ENCODE peak calls at places on chromosomes 12 and 14, in seven cellular contexts. P is astrocyte, Y is cardiac muscle cell, N is neural progenitor cell, T is pancreas, Z is body of pancreas, M is HepG2. V is an unnamed sample. For H3K9me3, the result is how much of the 10 kb centered on the place peaks cover.

GRCh38 chr14:50397461-50398196 is 948 bp upstream of the CDKL1 start:
- DNase-seq in P (no peak), Y (no peak), N (peak), T (peak), Z (peak), M (peak), V (no peak)

GRCh38 chr12:87827638-87828264 is 201.4 kb downstream of the C12orf50 start:
- DNase-seq in P (peak), Y (peak), N (no peak), T (no peak), Z (no peak), M (no peak), V (no peak)

GRCh38 chr14:67882973-67883372 is 63.4 kb downstream of the RAD51B start:
- DNase-seq in P (no peak), Y (no peak), N (no peak), T (no peak), Z (peak), M (no peak), V (no peak)

GRCh38 chr12:6539276-6540134 is 5.2 kb downstream of the GAPDH start:
- DNase-seq in P (no peak), Y (no peak), N (peak), T (no peak), Z (no peak), M (no peak), V (no peak)

GRCh38 chr12:56645201-56645716 is 525 bp downstream of the ATP5F1B start:
- DNase-seq in P (no peak), Y (peak), N (peak), T (no peak), Z (peak), M (no peak), V (no peak)

GRCh38 chr14:74065746-74066575 is 18.3 kb downstream of the ALDH6A1 start:
- DNase-seq in P (peak), Y (peak), N (no peak), T (no peak), Z (no peak), M (no peak), V (no peak)

GRCh38 chr14:68199465-68200145 is 380.0 kb downstream of the RAD51B start:
- DNase-seq in P (peak), Y (peak), N (peak), T (no peak), Z (peak), M (no peak), V (no peak)

GRCh38 chr12:117098361-117099217 is 627 bp downstream of the TESC start:
- DNase-seq in P (no peak), Y (no peak), N (peak), T (peak), Z (peak), M (no peak), V (no peak)

GRCh38 chr12:74890237-74890599 is 319.4 kb downstream of the KCNC2 start:
- DNase-seq in P (peak), Y (peak), N (no peak), T (no peak), Z (peak), M (peak), V (no peak)

GRCh38 chr12:122721057-122721545 is 4.5 kb upstream of the HCAR3 start:
- DNase-seq in P (peak), Y (no peak), N (no peak), T (no peak), Z (no peak), M (peak), V (no peak)

GRCh38 chr14:99168330-99168729 is 103.7 kb downstream of the BCL11B start:
- DNase-seq in P (no peak), Y (no peak), N (no peak), T (no peak), Z (no peak), M (no peak), V (no peak)

GRCh38 chr12:93080994-93081809 is 152.1 kb upstream of the EEA1 start:
- DNase-seq in P (peak), Y (peak), N (peak), T (no peak), Z (no peak), M (peak), V (no peak)

GRCh38 chr12:50174971-50175715 is 8.0 kb upstream of the CERS5 start:
- DNase-seq in P (peak), Y (peak), N (peak), T (no peak), Z (peak), M (peak), V (no peak)

GRCh38 chr14:36647827-36648753 is 13.6 kb upstream of the PAX9 start:
- DNase-seq in P (peak), Y (peak), N (peak), T (peak), Z (no peak), M (peak), V (no peak)

GRCh38 chr12:47551426-47551851 is 154.4 kb downstream of the RPAP3 start:
- DNase-seq in P (peak), Y (peak), N (no peak), T (no peak), Z (peak), M (no peak), V (no peak)

GRCh38 chr12:78671295-78671694 is 193.3 kb upstream of the SYT1 start:
- DNase-seq in P (peak), Y (peak), N (no peak), T (no peak), Z (no peak), M (no peak), V (no peak)

GRCh38 chr12:57240926-57241555 is 9.9 kb downstream of the STAC3 start:
- DNase-seq in P (no peak), Y (no peak), N (peak), T (no peak), Z (no peak), M (no peak), V (no peak)

GRCh38 chr12:131872154-131873046 is 22.0 kb upstream of the ULK1 start:
- DNase-seq in P (peak), Y (peak), N (no peak), T (no peak), Z (no peak), M (no peak), V (no peak)

GRCh38 chr14:72573725-72574426 is 320.0 kb downstream of the DPF3 start:
- DNase-seq in P (no peak), Y (no peak), N (no peak), T (peak), Z (peak), M (no peak), V (no peak)

GRCh38 chr14:41615011-41615595 is 8.4 kb downstream of the LRFN5 start:
- DNase-seq in P (peak), Y (no peak), N (no peak), T (no peak), Z (no peak), M (no peak), V (no peak)

GRCh38 chr14:97196336-97196735 is 399.2 kb downstream of the VRK1 start:
- DNase-seq in P (no peak), Y (no peak), N (no peak), T (no peak), Z (no peak), M (no peak), V (no peak)

GRCh38 chr12:10722502-10722904 is 620 bp downstream of the YBX3 start:
- DNase-seq in P (peak), Y (peak), N (peak), T (peak), Z (peak), M (peak), V (peak)

GRCh38 chr12:123897221-123897620 is 75.4 kb downstream of the CCDC92 start:
- DNase-seq in P (peak), Y (peak), N (no peak), T (no peak), Z (no peak), M (no peak), V (no peak)

GRCh38 chr12:55780695-55781094 is 36.8 kb downstream of the SARNP start:
- DNase-seq in P (peak), Y (peak), N (no peak), T (no peak), Z (no peak), M (no peak), V (no peak)

GRCh38 chr12:3523058-3523457 is 32.1 kb downstream of the PRMT8 start:
- DNase-seq in P (no peak), Y (no peak), N (no peak), T (no peak), Z (no peak), M (no peak), V (no peak)

GRCh38 chr14:95993768-95994592 is 45.2 kb upstream of the C14orf132 start:
- DNase-seq in P (peak), Y (peak), N (peak), T (no peak), Z (peak), M (peak), V (no peak)

GRCh38 chr14:68916358-68916757 is 62.7 kb downstream of the ACTN1 start:
- DNase-seq in P (no peak), Y (no peak), N (no peak), T (no peak), Z (no peak), M (no peak), V (no peak)

GRCh38 chr12:115158816-115159215 is 474.8 kb upstream of the TBX3 start:
- DNase-seq in P (peak), Y (peak), N (no peak), T (no peak), Z (no peak), M (no peak), V (no peak)

GRCh38 chr12:71664411-71665108 is 459 bp downstream of the THAP2 start:
- DNase-seq in P (peak), Y (peak), N (no peak), T (no peak), Z (no peak), M (no peak), V (no peak)

GRCh38 chr14:50333010-50333409 is 20.9 kb downstream of the DMAC2L start:
- DNase-seq in P (peak), Y (peak), N (no peak), T (no peak), Z (peak), M (no peak), V (no peak)

GRCh38 chr12:78470354-78471195 is 394.0 kb upstream of the SYT1 start:
- DNase-seq in P (peak), Y (peak), N (peak), T (no peak), Z (peak), M (peak), V (no peak)

GRCh38 chr14:82070040-82070439 is 536.4 kb upstream of the SEL1L start:
- DNase-seq in P (no peak), Y (no peak), N (no peak), T (no peak), Z (no peak), M (no peak), V (no peak)

DNA sequence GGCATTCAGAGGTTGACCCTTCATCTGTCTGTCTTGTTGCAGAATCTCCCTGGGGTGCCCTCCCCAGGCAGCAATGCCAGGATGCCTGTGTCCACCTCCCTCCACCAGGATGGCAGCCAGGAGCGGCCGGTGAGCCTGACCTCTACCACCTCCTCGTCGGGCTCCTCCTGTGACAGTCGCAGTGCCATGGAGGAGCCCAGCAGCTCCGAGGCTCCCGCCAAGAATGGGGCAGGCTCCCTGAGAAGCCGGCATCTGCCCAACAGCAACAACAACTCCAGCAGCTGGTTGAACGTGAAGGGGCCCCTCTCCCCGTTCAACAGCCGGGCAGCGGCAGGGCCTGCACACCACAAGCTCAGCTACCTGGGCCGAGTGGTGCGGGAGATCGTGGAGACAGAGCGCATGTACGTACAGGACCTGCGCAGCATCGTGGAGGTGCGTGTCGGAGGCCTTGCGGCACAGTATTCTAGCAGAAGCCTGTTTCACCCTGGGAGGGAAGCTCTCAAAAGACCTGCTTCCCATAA is 23.4 kb downstream of the PLEKHG3 start:
- DNase-seq in P (no peak), Y (no peak), N (no peak), T (peak), Z (peak), M (no peak), V (no peak)
- H3K27ac ChIP-seq in P (no peak), Y (no peak), N (no peak), T (no peak), Z (peak), M (no peak), V (no peak)

GRCh38 chr12:22700126-22700525 is 75.2 kb downstream of the ETNK1 start:
- DNase-seq in P (peak), Y (peak), N (no peak), T (no peak), Z (no peak), M (no peak), V (no peak)
- TF ChIP-seq CTCF in P (no peak), Y (no peak), N (no peak), T (no peak), Z (no peak), M (no peak), V (no peak)

GRCh38 chr12:104304261-104305004 is 894 bp downstream of the EID3 start:
- DNase-seq in P (no peak), Y (peak), N (no peak), T (no peak), Z (no peak), M (no peak), V (no peak)
- H3K9me3 ChIP-seq in P (under half), Y (under half), N (under half), T (under half), Z (under half), M (under half), V (under half)

DNA sequence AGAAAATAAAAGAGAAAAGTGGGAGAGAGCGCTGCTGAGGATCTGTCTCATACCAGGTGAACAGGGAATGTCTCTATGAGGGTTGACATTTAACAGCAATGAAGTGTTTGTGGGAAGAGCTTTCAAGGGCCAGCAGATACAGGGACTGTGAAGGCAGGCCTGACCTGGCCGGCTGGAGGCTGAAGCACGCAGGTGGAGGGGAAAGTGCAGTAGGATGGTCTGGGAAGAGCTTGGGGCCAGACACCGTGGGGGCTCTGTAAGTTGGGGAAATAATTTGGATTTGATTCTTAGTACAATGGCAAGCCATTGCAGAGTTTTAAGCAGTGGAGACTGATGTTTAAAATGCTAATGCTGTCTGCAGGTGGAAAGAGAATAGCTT is 23.8 kb upstream of the DHRS2 start:
- DNase-seq in P (no peak), Y (no peak), N (no peak), T (no peak), Z (no peak), M (no peak), V (no peak)
- H3K27ac ChIP-seq in P (no peak), Y (no peak), N (no peak), T (no peak), Z (peak), M (peak), V (no peak)

DNA sequence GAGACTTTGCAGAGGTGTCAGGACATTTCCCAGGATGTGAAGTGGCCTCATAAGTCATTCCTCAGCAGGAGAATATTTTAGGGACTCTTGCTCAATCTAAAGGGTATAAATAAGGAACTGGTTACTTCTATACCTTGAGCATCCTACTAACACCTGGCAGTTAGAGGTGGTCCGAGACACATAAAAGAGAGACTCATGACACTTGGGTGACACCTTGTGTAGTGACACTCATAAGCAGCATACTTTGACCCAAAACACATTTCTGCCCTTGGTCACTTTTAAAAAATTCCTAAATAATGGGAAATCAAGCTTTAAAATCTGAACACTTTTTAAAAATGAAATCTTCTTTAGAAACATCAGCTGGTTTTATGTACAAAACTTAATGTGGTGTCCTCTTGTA is 118.4 kb downstream of the KCNMB4 start:
- DNase-seq in P (no peak), Y (no peak), N (no peak), T (no peak), Z (no peak), M (no peak), V (no peak)
- TF ChIP-seq CTCF in P (no peak), Y (no peak), N (no peak), T (no peak), Z (no peak), M (no peak), V (no peak)

GRCh38 chr12:34386621-34387255 is 364.4 kb downstream of the ALG10 start:
- DNase-seq in P (no peak), Y (no peak), N (no peak), T (no peak), Z (no peak), M (no peak), V (no peak)
- H3K9me3 ChIP-seq in P (under half), Y (under half), N (under half), T (under half), Z (under half), M (under half), V (under half)

GRCh38 chr12:80441921-80442320 is 2.1 kb upstream of the PTPRQ start:
- DNase-seq in P (peak), Y (peak), N (no peak), T (no peak), Z (no peak), M (no peak), V (no peak)

GRCh38 chr12:80442426-80443222 is 1.4 kb upstream of the PTPRQ start:
- DNase-seq in P (peak), Y (peak), N (no peak), T (no peak), Z (peak), M (peak), V (no peak)

GRCh38 chr12:80445083-80445482 is 1.0 kb downstream of the PTPRQ start:
- DNase-seq in P (peak), Y (peak), N (no peak), T (no peak), Z (no peak), M (no peak), V (no peak)

GRCh38 chr12:80443974-80444666 is at the start of gene PTPRQ:
- DNase-seq in P (peak), Y (peak), N (no peak), T (no peak), Z (no peak), M (no peak), V (no peak)
- H3K27ac ChIP-seq in P (no peak), Y (no peak), N (no peak), T (no peak), Z (peak), M (no peak), V (no peak)

V was measured in CD4-positive, alpha-beta T cell.